ENCODE peak calls at places on chromosomes 3 and 15, in eight cellular contexts. A is DMS153, T is LoVo, I is T-cell, O is hypothalamus, W is A549, B is stomach, Y is substantia nigra. K is an unnamed sample.

GRCh38 chr15:90530250-90531051 is 728 bp downstream of the CRTC3 start:
- DNase-seq in A (no peak), B (peak), W (peak), Y (no peak), T (peak), O (peak), I (peak), K (peak)

GRCh38 chr3:119681279-119681678 is 4.1 kb upstream of the COX17 start:
- DNase-seq in I (no peak), T (peak), B (no peak), A (no peak), O (no peak), Y (no peak), W (peak), K (no peak)

GRCh38 chr3:71130516-71131384 is 452.8 kb downstream of the FOXP1 start:
- DNase-seq in W (no peak), Y (peak), A (peak), O (peak), I (peak), T (no peak), B (peak), K (peak)

GRCh38 chr15:55218068-55218467 is 21.3 kb upstream of the RSL24D1 start:
- DNase-seq in I (no peak), T (no peak), Y (no peak), A (no peak), O (no peak), W (no peak), B (no peak), K (no peak)

GRCh38 chr15:63474810-63475316 is 29.5 kb upstream of the USP3 start:
- DNase-seq in A (no peak), W (no peak), T (no peak), Y (no peak), B (peak), O (no peak), I (no peak), K (peak)

GRCh38 chr3:111874177-111874820 is 15.2 kb downstream of the PHLDB2 start:
- DNase-seq in O (no peak), B (no peak), Y (no peak), W (peak), T (peak), A (no peak), I (no peak), K (no peak)

GRCh38 chr3:148584438-148584837 is 113.3 kb upstream of the AGTR1 start:
- DNase-seq in Y (no peak), B (no peak), T (no peak), O (no peak), I (no peak), W (no peak), A (no peak), K (no peak)

GRCh38 chr15:77685082-77685815 is 52.5 kb upstream of the LINGO1 start:
- DNase-seq in O (no peak), B (no peak), A (no peak), I (no peak), T (no peak), Y (no peak), W (no peak), K (no peak)

GRCh38 chr15:70382762-70383458 is 285.2 kb upstream of the TLE3 start:
- DNase-seq in W (no peak), O (no peak), I (no peak), Y (no peak), B (no peak), T (no peak), A (no peak), K (no peak)

GRCh38 chr3:184341925-184342324 is 4.5 kb downstream of the FAM131A start:
- DNase-seq in W (no peak), O (no peak), B (peak), I (no peak), Y (no peak), T (no peak), A (no peak), K (no peak)

GRCh38 chr3:13472286-13472685 is 7.8 kb upstream of the HDAC11 start:
- DNase-seq in Y (no peak), T (no peak), B (no peak), O (no peak), I (no peak), A (no peak), W (no peak), K (no peak)

GRCh38 chr3:138362536-138362935 is 14.2 kb downstream of the MRAS start:
- DNase-seq in I (no peak), T (no peak), B (no peak), A (no peak), O (no peak), W (no peak), Y (no peak), K (no peak)

GRCh38 chr3:189337672-189338071 is 165.9 kb downstream of the TPRG1 start:
- DNase-seq in O (no peak), W (no peak), I (no peak), Y (no peak), T (peak), A (no peak), B (no peak), K (no peak)

GRCh38 chr3:14369675-14370669 is 32.4 kb upstream of the SLC6A6 start:
- DNase-seq in Y (no peak), O (no peak), B (peak), T (peak), W (peak), A (peak), I (no peak), K (peak)

GRCh38 chr15:62248277-62248974 is 83.3 kb upstream of the C2CD4B start:
- DNase-seq in T (no peak), W (no peak), B (no peak), O (no peak), Y (no peak), I (no peak), A (no peak), K (no peak)

GRCh38 chr15:67240235-67241131 is 14.0 kb downstream of the AAGAB start:
- DNase-seq in I (no peak), W (peak), T (no peak), Y (no peak), A (no peak), B (peak), O (peak), K (no peak)

GRCh38 chr15:69590932-69591524 is 138.4 kb downstream of the RPLP1 start:
- DNase-seq in B (no peak), O (no peak), Y (no peak), A (no peak), I (no peak), T (no peak), W (no peak), K (no peak)

GRCh38 chr15:57427367-57427821 is 51.1 kb downstream of the CGNL1 start:
- DNase-seq in A (no peak), B (no peak), T (peak), Y (no peak), I (no peak), W (peak), O (no peak), K (no peak)

GRCh38 chr3:13879946-13880810 is at the start of gene WNT7A:
- DNase-seq in T (no peak), B (no peak), W (peak), A (no peak), I (peak), O (peak), Y (no peak), K (no peak)

GRCh38 chr3:18438586-18438985 is 13.4 kb upstream of the SATB1 start:
- DNase-seq in I (peak), B (no peak), O (no peak), A (no peak), W (no peak), Y (no peak), T (no peak), K (peak)

GRCh38 chr3:150925751-150926201 is 20.5 kb upstream of the MINDY4B start:
- DNase-seq in T (peak), I (no peak), W (peak), B (peak), A (no peak), Y (no peak), O (peak), K (peak)

K was measured in Peyer's patch.